ENCODE peak calls at places on chromosomes 12 and 14, in eight cellular contexts. One of them, this sample, is unnamed.

GRCh38 chr12:64612843-64613242 is 2.5 kb downstream of the RASSF3 start:
- DNase-seq in SHP77 treated with DMSO at 0.1 percent for 48 hours: no peak
- DNase-seq in activated naive CD4-positive, alpha-beta T cell treated with Interleukin-2 at 50 U/mL for 16 hours: no peak
- DNase-seq in substantia nigra: no peak
- DNase-seq in ELR: no peak
- DNase-seq in activated CD4-positive, alpha-beta memory T cell treated with anti-CD3 and anti-CD28 coated beads for 36 hours: no peak
- DNase-seq in upper lobe of right lung: no peak
- DNase-seq in AG08396: no peak
- DNase-seq in this sample: no peak

GRCh38 chr12:45850302-45850701 is 120.8 kb downstream of the ARID2 start:
- DNase-seq in SHP77 treated with DMSO at 0.1 percent for 48 hours: no peak
- DNase-seq in activated naive CD4-positive, alpha-beta T cell treated with Interleukin-2 at 50 U/mL for 16 hours: no peak
- DNase-seq in substantia nigra: no peak
- DNase-seq in ELR: no peak
- DNase-seq in activated CD4-positive, alpha-beta memory T cell treated with anti-CD3 and anti-CD28 coated beads for 36 hours: no peak
- DNase-seq in upper lobe of right lung: no peak
- DNase-seq in AG08396: no peak
- DNase-seq in this sample: no peak

GRCh38 chr14:32933943-32934890 is 4.5 kb upstream of the NPAS3 start:
- DNase-seq in SHP77 treated with DMSO at 0.1 percent for 48 hours: peak
- DNase-seq in activated naive CD4-positive, alpha-beta T cell treated with Interleukin-2 at 50 U/mL for 16 hours: no peak
- DNase-seq in substantia nigra: peak
- DNase-seq in ELR: no peak
- DNase-seq in activated CD4-positive, alpha-beta memory T cell treated with anti-CD3 and anti-CD28 coated beads for 36 hours: no peak
- DNase-seq in upper lobe of right lung: no peak
- DNase-seq in AG08396: peak
- DNase-seq in this sample: no peak

GRCh38 chr12:111429760-111430417 is 24.2 kb downstream of the SH2B3 start:
- DNase-seq in SHP77 treated with DMSO at 0.1 percent for 48 hours: no peak
- DNase-seq in activated naive CD4-positive, alpha-beta T cell treated with Interleukin-2 at 50 U/mL for 16 hours: peak
- DNase-seq in substantia nigra: no peak
- DNase-seq in ELR: no peak
- DNase-seq in activated CD4-positive, alpha-beta memory T cell treated with anti-CD3 and anti-CD28 coated beads for 36 hours: peak
- DNase-seq in upper lobe of right lung: no peak
- DNase-seq in AG08396: no peak
- DNase-seq in this sample: no peak

GRCh38 chr12:62130400-62130799 is 129.8 kb upstream of the USP15 start:
- DNase-seq in SHP77 treated with DMSO at 0.1 percent for 48 hours: no peak
- DNase-seq in activated naive CD4-positive, alpha-beta T cell treated with Interleukin-2 at 50 U/mL for 16 hours: no peak
- DNase-seq in substantia nigra: no peak
- DNase-seq in ELR: no peak
- DNase-seq in activated CD4-positive, alpha-beta memory T cell treated with anti-CD3 and anti-CD28 coated beads for 36 hours: no peak
- DNase-seq in upper lobe of right lung: no peak
- DNase-seq in AG08396: no peak
- DNase-seq in this sample: no peak

GRCh38 chr12:31874961-31875608 is 84.1 kb upstream of the RESF1 start:
- DNase-seq in SHP77 treated with DMSO at 0.1 percent for 48 hours: no peak
- DNase-seq in activated naive CD4-positive, alpha-beta T cell treated with Interleukin-2 at 50 U/mL for 16 hours: peak
- DNase-seq in substantia nigra: no peak
- DNase-seq in ELR: peak
- DNase-seq in activated CD4-positive, alpha-beta memory T cell treated with anti-CD3 and anti-CD28 coated beads for 36 hours: peak
- DNase-seq in upper lobe of right lung: peak
- DNase-seq in AG08396: peak
- DNase-seq in this sample: peak

GRCh38 chr12:41532072-41532471 is 344.0 kb downstream of the PDZRN4 start:
- DNase-seq in SHP77 treated with DMSO at 0.1 percent for 48 hours: no peak
- DNase-seq in activated naive CD4-positive, alpha-beta T cell treated with Interleukin-2 at 50 U/mL for 16 hours: no peak
- DNase-seq in substantia nigra: no peak
- DNase-seq in ELR: peak
- DNase-seq in activated CD4-positive, alpha-beta memory T cell treated with anti-CD3 and anti-CD28 coated beads for 36 hours: no peak
- DNase-seq in upper lobe of right lung: no peak
- DNase-seq in AG08396: no peak
- DNase-seq in this sample: no peak

GRCh38 chr12:45774508-45775162 is 45.1 kb downstream of the ARID2 start:
- DNase-seq in SHP77 treated with DMSO at 0.1 percent for 48 hours: no peak
- DNase-seq in activated naive CD4-positive, alpha-beta T cell treated with Interleukin-2 at 50 U/mL for 16 hours: no peak
- DNase-seq in substantia nigra: no peak
- DNase-seq in ELR: no peak
- DNase-seq in activated CD4-positive, alpha-beta memory T cell treated with anti-CD3 and anti-CD28 coated beads for 36 hours: no peak
- DNase-seq in upper lobe of right lung: no peak
- DNase-seq in AG08396: no peak
- DNase-seq in this sample: no peak

GRCh38 chr14:53533384-53533975 is 380.4 kb upstream of the DDHD1 start:
- DNase-seq in SHP77 treated with DMSO at 0.1 percent for 48 hours: no peak
- DNase-seq in activated naive CD4-positive, alpha-beta T cell treated with Interleukin-2 at 50 U/mL for 16 hours: no peak
- DNase-seq in substantia nigra: no peak
- DNase-seq in ELR: no peak
- DNase-seq in activated CD4-positive, alpha-beta memory T cell treated with anti-CD3 and anti-CD28 coated beads for 36 hours: no peak
- DNase-seq in upper lobe of right lung: no peak
- DNase-seq in AG08396: no peak
- DNase-seq in this sample: no peak

GRCh38 chr12:82522762-82523161 is 163.9 kb upstream of the TMTC2 start:
- DNase-seq in SHP77 treated with DMSO at 0.1 percent for 48 hours: no peak
- DNase-seq in activated naive CD4-positive, alpha-beta T cell treated with Interleukin-2 at 50 U/mL for 16 hours: no peak
- DNase-seq in substantia nigra: no peak
- DNase-seq in ELR: no peak
- DNase-seq in activated CD4-positive, alpha-beta memory T cell treated with anti-CD3 and anti-CD28 coated beads for 36 hours: no peak
- DNase-seq in upper lobe of right lung: no peak
- DNase-seq in AG08396: no peak
- DNase-seq in this sample: no peak

GRCh38 chr14:72554994-72555608 is 338.8 kb downstream of the DPF3 start:
- DNase-seq in SHP77 treated with DMSO at 0.1 percent for 48 hours: no peak
- DNase-seq in activated naive CD4-positive, alpha-beta T cell treated with Interleukin-2 at 50 U/mL for 16 hours: no peak
- DNase-seq in substantia nigra: no peak
- DNase-seq in ELR: no peak
- DNase-seq in activated CD4-positive, alpha-beta memory T cell treated with anti-CD3 and anti-CD28 coated beads for 36 hours: no peak
- DNase-seq in upper lobe of right lung: no peak
- DNase-seq in AG08396: no peak
- DNase-seq in this sample: no peak

GRCh38 chr12:6461401-6462233 is 8.9 kb downstream of the VAMP1 start:
- DNase-seq in SHP77 treated with DMSO at 0.1 percent for 48 hours: no peak
- DNase-seq in activated naive CD4-positive, alpha-beta T cell treated with Interleukin-2 at 50 U/mL for 16 hours: peak
- DNase-seq in substantia nigra: peak
- DNase-seq in ELR: peak
- DNase-seq in activated CD4-positive, alpha-beta memory T cell treated with anti-CD3 and anti-CD28 coated beads for 36 hours: peak
- DNase-seq in upper lobe of right lung: peak
- DNase-seq in AG08396: no peak
- DNase-seq in this sample: no peak

GRCh38 chr12:86914716-86915115 is 658.5 kb upstream of the MGAT4C start:
- DNase-seq in SHP77 treated with DMSO at 0.1 percent for 48 hours: peak
- DNase-seq in activated naive CD4-positive, alpha-beta T cell treated with Interleukin-2 at 50 U/mL for 16 hours: no peak
- DNase-seq in substantia nigra: no peak
- DNase-seq in ELR: peak
- DNase-seq in activated CD4-positive, alpha-beta memory T cell treated with anti-CD3 and anti-CD28 coated beads for 36 hours: no peak
- DNase-seq in upper lobe of right lung: no peak
- DNase-seq in AG08396: peak
- DNase-seq in this sample: no peak

GRCh38 chr14:90444077-90444696 is 47.4 kb downstream of the CALM1 start:
- DNase-seq in SHP77 treated with DMSO at 0.1 percent for 48 hours: no peak
- DNase-seq in activated naive CD4-positive, alpha-beta T cell treated with Interleukin-2 at 50 U/mL for 16 hours: no peak
- DNase-seq in substantia nigra: no peak
- DNase-seq in ELR: peak
- DNase-seq in activated CD4-positive, alpha-beta memory T cell treated with anti-CD3 and anti-CD28 coated beads for 36 hours: no peak
- DNase-seq in upper lobe of right lung: peak
- DNase-seq in AG08396: no peak
- DNase-seq in this sample: peak

GRCh38 chr14:33915682-33916081 is 35.2 kb downstream of the EGLN3 start:
- DNase-seq in SHP77 treated with DMSO at 0.1 percent for 48 hours: no peak
- DNase-seq in activated naive CD4-positive, alpha-beta T cell treated with Interleukin-2 at 50 U/mL for 16 hours: no peak
- DNase-seq in substantia nigra: no peak
- DNase-seq in ELR: no peak
- DNase-seq in activated CD4-positive, alpha-beta memory T cell treated with anti-CD3 and anti-CD28 coated beads for 36 hours: no peak
- DNase-seq in upper lobe of right lung: no peak
- DNase-seq in AG08396: no peak
- DNase-seq in this sample: no peak

GRCh38 chr14:75879031-75879430 is 102.8 kb downstream of the TGFB3 start:
- DNase-seq in SHP77 treated with DMSO at 0.1 percent for 48 hours: no peak
- DNase-seq in activated naive CD4-positive, alpha-beta T cell treated with Interleukin-2 at 50 U/mL for 16 hours: no peak
- DNase-seq in substantia nigra: no peak
- DNase-seq in ELR: peak
- DNase-seq in activated CD4-positive, alpha-beta memory T cell treated with anti-CD3 and anti-CD28 coated beads for 36 hours: no peak
- DNase-seq in upper lobe of right lung: no peak
- DNase-seq in AG08396: no peak
- DNase-seq in this sample: peak

GRCh38 chr12:58393152-58393551 is 451.8 kb downstream of the ATP23 start:
- DNase-seq in SHP77 treated with DMSO at 0.1 percent for 48 hours: no peak
- DNase-seq in activated naive CD4-positive, alpha-beta T cell treated with Interleukin-2 at 50 U/mL for 16 hours: no peak
- DNase-seq in substantia nigra: no peak
- DNase-seq in ELR: peak
- DNase-seq in activated CD4-positive, alpha-beta memory T cell treated with anti-CD3 and anti-CD28 coated beads for 36 hours: no peak
- DNase-seq in upper lobe of right lung: no peak
- DNase-seq in AG08396: no peak
- DNase-seq in this sample: no peak

GRCh38 chr12:96427269-96427729 is 27.1 kb upstream of the CDK17 start:
- DNase-seq in SHP77 treated with DMSO at 0.1 percent for 48 hours: no peak
- DNase-seq in activated naive CD4-positive, alpha-beta T cell treated with Interleukin-2 at 50 U/mL for 16 hours: no peak
- DNase-seq in substantia nigra: no peak
- DNase-seq in ELR: peak
- DNase-seq in activated CD4-positive, alpha-beta memory T cell treated with anti-CD3 and anti-CD28 coated beads for 36 hours: peak
- DNase-seq in upper lobe of right lung: no peak
- DNase-seq in AG08396: peak
- DNase-seq in this sample: peak

GRCh38 chr12:106892075-106892474 is 63.6 kb upstream of the TMEM263 start:
- DNase-seq in SHP77 treated with DMSO at 0.1 percent for 48 hours: no peak
- DNase-seq in activated naive CD4-positive, alpha-beta T cell treated with Interleukin-2 at 50 U/mL for 16 hours: no peak
- DNase-seq in substantia nigra: no peak
- DNase-seq in ELR: no peak
- DNase-seq in activated CD4-positive, alpha-beta memory T cell treated with anti-CD3 and anti-CD28 coated beads for 36 hours: no peak
- DNase-seq in upper lobe of right lung: no peak
- DNase-seq in AG08396: no peak
- DNase-seq in this sample: no peak

GRCh38 chr12:62458626-62459025 is 8.0 kb upstream of the MON2 start:
- DNase-seq in SHP77 treated with DMSO at 0.1 percent for 48 hours: no peak
- DNase-seq in activated naive CD4-positive, alpha-beta T cell treated with Interleukin-2 at 50 U/mL for 16 hours: no peak
- DNase-seq in substantia nigra: no peak
- DNase-seq in ELR: no peak
- DNase-seq in activated CD4-positive, alpha-beta memory T cell treated with anti-CD3 and anti-CD28 coated beads for 36 hours: no peak
- DNase-seq in upper lobe of right lung: no peak
- DNase-seq in AG08396: no peak
- DNase-seq in this sample: no peak

GRCh38 chr12:126069549-126070165 is 1004.4 kb downstream of the AACS start:
- DNase-seq in SHP77 treated with DMSO at 0.1 percent for 48 hours: peak
- DNase-seq in activated naive CD4-positive, alpha-beta T cell treated with Interleukin-2 at 50 U/mL for 16 hours: peak
- DNase-seq in substantia nigra: no peak
- DNase-seq in ELR: peak
- DNase-seq in activated CD4-positive, alpha-beta memory T cell treated with anti-CD3 and anti-CD28 coated beads for 36 hours: peak
- DNase-seq in upper lobe of right lung: no peak
- DNase-seq in AG08396: peak
- DNase-seq in this sample: peak

GRCh38 chr12:101564912-101565311 is 29.9 kb upstream of the MYBPC1 start:
- DNase-seq in SHP77 treated with DMSO at 0.1 percent for 48 hours: no peak
- DNase-seq in activated naive CD4-positive, alpha-beta T cell treated with Interleukin-2 at 50 U/mL for 16 hours: no peak
- DNase-seq in substantia nigra: no peak
- DNase-seq in ELR: peak
- DNase-seq in activated CD4-positive, alpha-beta memory T cell treated with anti-CD3 and anti-CD28 coated beads for 36 hours: no peak
- DNase-seq in upper lobe of right lung: no peak
- DNase-seq in AG08396: no peak
- DNase-seq in this sample: no peak